ENCODE peak calls at places on chromosome 16, in six cellular contexts. I is WERI-Rb-1; C is stimulated activated CD8-positive, alpha-beta memory T cell treated with anti-CD3 and anti-CD28 coated beads, Interleukin-4, amount 100 ng/mL, for 24 hours; A is NCI-H510A treated with DMSO at 0.1 percent for 48 hours; J is H4; K is C1 segment of cervical spinal cord. T is an unnamed sample.
A peak's percentile ranks its signal among the peaks of the same experiment; 100 is the strongest.

GRCh38 chr16:21083729-21084268 is 66.8 kb downstream of the DNAH3 start:
- DNase-seq in I (peak; percentile 81), C (peak; percentile 18), A (peak; percentile 80), J (peak; percentile 38), K (peak; percentile 12), T (peak; percentile 63)

GRCh38 chr16:80298676-80299075 is 242.1 kb upstream of the DYNLRB2 start:
- DNase-seq in I (no peak), C (no peak), A (no peak), J (no peak), K (no peak), T (no peak)

GRCh38 chr16:86951831-86952598 is 365.2 kb downstream of the C16orf95 start:
- DNase-seq in I (no peak), C (no peak), A (no peak), J (peak; percentile 91), K (no peak), T (no peak)

GRCh38 chr16:65875362-65876199 is 490.9 kb upstream of the CDH5 start:
- DNase-seq in I (no peak), C (no peak), A (no peak), J (no peak), K (no peak), T (no peak)

GRCh38 chr16:81137012-81137335 is 40.8 kb upstream of the GCSH start:
- DNase-seq in I (no peak), C (no peak), A (no peak), J (peak; percentile 56), K (no peak), T (no peak)

GRCh38 chr16:1244881-1245280 is 4.4 kb downstream of the TPSAB1 start:
- DNase-seq in I (peak; percentile 5), C (no peak), A (no peak), J (peak; percentile 38), K (no peak), T (peak; percentile 30)

GRCh38 chr16:10880609-10881452 is 3.8 kb downstream of the CIITA start:
- DNase-seq in I (no peak), C (no peak), A (no peak), J (no peak), K (no peak), T (no peak)

GRCh38 chr16:89996178-89996489 is 23.1 kb downstream of the DBNDD1 start:
- DNase-seq in I (no peak), C (no peak), A (no peak), J (no peak), K (no peak), T (no peak)

GRCh38 chr16:77647726-77648125 is 74.6 kb upstream of the NUDT7 start:
- DNase-seq in I (no peak), C (no peak), A (no peak), J (no peak), K (no peak), T (no peak)

GRCh38 chr16:22098538-22099255 is 6.4 kb downstream of the VWA3A start:
- DNase-seq in I (no peak), C (no peak), A (peak; percentile 82), J (peak; percentile 68), K (no peak), T (no peak)

GRCh38 chr16:80947708-80948615 is 58.7 kb downstream of the CMC2 start:
- DNase-seq in I (no peak), C (no peak), A (no peak), J (no peak), K (peak; percentile 34), T (no peak)

GRCh38 chr16:23996258-23996955 is 160.6 kb downstream of the PRKCB start:
- DNase-seq in I (no peak), C (no peak), A (no peak), J (no peak), K (no peak), T (no peak)